ENCODE peak calls at places on chromosomes 13 and 19, in five cellular contexts. One of them, this sample, is unnamed.

GRCh38 chr13:43156916-43157315 is 133.5 kb downstream of the DNAJC15 start:
- DNase-seq in mesendoderm: no peak
- DNase-seq in IMR-90: no peak
- DNase-seq in H1: no peak
- DNase-seq in neuronal stem cell: no peak
- DNase-seq in this sample: no peak

GRCh38 chr19:10761443-10762242 is 43.8 kb downstream of the DNM2 start:
- DNase-seq in mesendoderm: no peak
- DNase-seq in neuronal stem cell: no peak
- DNase-seq in IMR-90: no peak
- DNase-seq in H1: no peak
- DNase-seq in this sample: no peak

GRCh38 chr13:80562423-80562822 is 221.5 kb upstream of the SPRY2 start:
- DNase-seq in H1: no peak
- DNase-seq in IMR-90: no peak
- DNase-seq in neuronal stem cell: no peak
- DNase-seq in mesendoderm: no peak
- DNase-seq in this sample: no peak

GRCh38 chr13:29497137-29497654 is 98.3 kb downstream of the SLC7A1 start:
- DNase-seq in IMR-90: peak
- DNase-seq in mesendoderm: peak
- DNase-seq in neuronal stem cell: no peak
- DNase-seq in H1: no peak
- DNase-seq in this sample: peak

GRCh38 chr19:1122972-1123363 is 19.2 kb downstream of the GPX4 start:
- DNase-seq in mesendoderm: peak
- DNase-seq in H1: no peak
- DNase-seq in neuronal stem cell: peak
- DNase-seq in IMR-90: peak
- DNase-seq in this sample: peak

GRCh38 chr13:81487151-81487550 is 1146.2 kb upstream of the SPRY2 start:
- DNase-seq in H1: peak
- DNase-seq in IMR-90: no peak
- DNase-seq in mesendoderm: peak
- DNase-seq in neuronal stem cell: peak
- DNase-seq in this sample: peak

GRCh38 chr13:77918391-77919261 is at the start of gene EDNRB:
- DNase-seq in IMR-90: peak
- DNase-seq in mesendoderm: peak
- DNase-seq in neuronal stem cell: peak
- DNase-seq in H1: peak
- DNase-seq in this sample: peak

GRCh38 chr19:44615529-44616247 is 2.3 kb downstream of the IGSF23 start:
- DNase-seq in H1: no peak
- DNase-seq in mesendoderm: no peak
- DNase-seq in IMR-90: no peak
- DNase-seq in neuronal stem cell: no peak
- DNase-seq in this sample: no peak

GRCh38 chr19:50327461-50328256 is 1.5 kb downstream of the KCNC3 start:
- DNase-seq in mesendoderm: no peak
- DNase-seq in neuronal stem cell: no peak
- DNase-seq in H1: no peak
- DNase-seq in IMR-90: no peak
- DNase-seq in this sample: no peak

GRCh38 chr19:21566073-21566472 is 60.7 kb downstream of the ZNF429 start:
- DNase-seq in IMR-90: no peak
- DNase-seq in H1: no peak
- DNase-seq in mesendoderm: no peak
- DNase-seq in neuronal stem cell: no peak
- DNase-seq in this sample: no peak

GRCh38 chr19:58511353-58512208 is at the start of gene SLC27A5:
- DNase-seq in IMR-90: no peak
- DNase-seq in neuronal stem cell: no peak
- DNase-seq in mesendoderm: no peak
- DNase-seq in H1: no peak
- DNase-seq in this sample: no peak

GRCh38 chr19:18586311-18586710 is 2.3 kb upstream of the REX1BD start:
- DNase-seq in H1: no peak
- DNase-seq in mesendoderm: no peak
- DNase-seq in IMR-90: no peak
- DNase-seq in neuronal stem cell: no peak
- DNase-seq in this sample: no peak

GRCh38 chr19:49475191-49475932 is 1.3 kb downstream of the FLT3LG start:
- DNase-seq in neuronal stem cell: no peak
- DNase-seq in H1: no peak
- DNase-seq in mesendoderm: no peak
- DNase-seq in IMR-90: no peak
- DNase-seq in this sample: no peak

GRCh38 chr13:20519887-20520286 is 5.8 kb downstream of the CRYL1 start:
- DNase-seq in mesendoderm: no peak
- DNase-seq in neuronal stem cell: no peak
- DNase-seq in H1: no peak
- DNase-seq in IMR-90: no peak
- DNase-seq in this sample: no peak

GRCh38 chr13:34432234-34432633 is 509.8 kb upstream of the NBEA start:
- DNase-seq in mesendoderm: no peak
- DNase-seq in H1: no peak
- DNase-seq in IMR-90: no peak
- DNase-seq in neuronal stem cell: no peak
- DNase-seq in this sample: no peak

GRCh38 chr19:49057636-49058234 is at the start of gene CGB7:
- DNase-seq in IMR-90: peak
- DNase-seq in mesendoderm: peak
- DNase-seq in neuronal stem cell: peak
- DNase-seq in H1: no peak
- DNase-seq in this sample: peak

GRCh38 chr19:18606281-18607221 is at the start of gene CRLF1:
- DNase-seq in mesendoderm: no peak
- DNase-seq in neuronal stem cell: no peak
- DNase-seq in H1: no peak
- DNase-seq in IMR-90: no peak
- DNase-seq in this sample: no peak

GRCh38 chr13:49620170-49620621 is 8.1 kb upstream of the ARL11 start:
- DNase-seq in H1: no peak
- DNase-seq in IMR-90: no peak
- DNase-seq in mesendoderm: no peak
- DNase-seq in neuronal stem cell: no peak
- DNase-seq in this sample: no peak

GRCh38 chr13:55199132-55199531 is 1941.6 kb upstream of the PRR20A start:
- DNase-seq in mesendoderm: peak
- DNase-seq in IMR-90: no peak
- DNase-seq in neuronal stem cell: no peak
- DNase-seq in H1: no peak
- DNase-seq in this sample: no peak

GRCh38 chr13:42363941-42364612 is 92.1 kb downstream of the AKAP11 start:
- DNase-seq in H1: no peak
- DNase-seq in mesendoderm: peak
- DNase-seq in neuronal stem cell: no peak
- DNase-seq in IMR-90: peak
- DNase-seq in this sample: peak

GRCh38 chr19:17560205-17560595 is 4.8 kb downstream of the COLGALT1 start:
- DNase-seq in H1: no peak
- DNase-seq in mesendoderm: no peak
- DNase-seq in neuronal stem cell: no peak
- DNase-seq in IMR-90: peak
- DNase-seq in this sample: peak

DNA sequence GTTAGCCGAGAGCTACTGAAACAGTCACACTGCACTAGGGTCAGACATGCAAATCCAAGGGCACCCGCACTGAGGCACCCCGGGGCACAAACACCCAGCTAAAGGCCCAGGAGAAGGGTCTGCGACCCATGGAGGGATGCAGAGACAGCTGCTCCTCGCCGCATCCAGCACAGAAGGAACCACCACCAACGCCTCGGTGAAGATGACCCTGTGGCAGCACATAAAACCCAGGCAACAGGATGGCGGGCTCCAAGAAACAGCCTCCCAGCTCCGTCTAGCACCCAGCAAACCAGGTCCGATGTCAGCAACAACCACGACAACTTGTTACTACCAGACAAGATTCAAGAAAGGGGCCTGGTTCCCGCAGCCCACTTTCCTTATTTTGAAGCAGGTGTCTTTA is 82.1 kb downstream of the STK24 start:
- DNase-seq in H1: no peak
- DNase-seq in IMR-90: no peak
- DNase-seq in neuronal stem cell: no peak
- DNase-seq in mesendoderm: no peak
- DNase-seq in this sample: no peak
- H3K18ac ChIP-seq in H1: no peak
- H3K18ac ChIP-seq in IMR-90: no peak
- H3K18ac ChIP-seq in neuronal stem cell: no peak
- H3K18ac ChIP-seq in mesendoderm: no peak
- H3K18ac ChIP-seq in this sample: peak

GRCh38 chr19:40461669-40462221 is 3.8 kb downstream of the BLVRB start:
- DNase-seq in mesendoderm: no peak
- DNase-seq in H1: no peak
- DNase-seq in IMR-90: no peak
- DNase-seq in neuronal stem cell: no peak
- DNase-seq in this sample: no peak
- H3K27ac ChIP-seq in mesendoderm: no peak
- H3K27ac ChIP-seq in H1: no peak
- H3K27ac ChIP-seq in IMR-90: no peak
- H3K27ac ChIP-seq in neuronal stem cell: no peak
- H3K27ac ChIP-seq in this sample: no peak

GRCh38 chr19:20079487-20079886 is 1.7 kb downstream of the ZNF90 start:
- DNase-seq in H1: no peak
- DNase-seq in neuronal stem cell: no peak
- DNase-seq in IMR-90: no peak
- DNase-seq in mesendoderm: no peak
- DNase-seq in this sample: peak
- H3K18ac ChIP-seq in H1: no peak
- H3K18ac ChIP-seq in neuronal stem cell: no peak
- H3K18ac ChIP-seq in IMR-90: no peak
- H3K18ac ChIP-seq in mesendoderm: no peak
- H3K18ac ChIP-seq in this sample: no peak

DNA sequence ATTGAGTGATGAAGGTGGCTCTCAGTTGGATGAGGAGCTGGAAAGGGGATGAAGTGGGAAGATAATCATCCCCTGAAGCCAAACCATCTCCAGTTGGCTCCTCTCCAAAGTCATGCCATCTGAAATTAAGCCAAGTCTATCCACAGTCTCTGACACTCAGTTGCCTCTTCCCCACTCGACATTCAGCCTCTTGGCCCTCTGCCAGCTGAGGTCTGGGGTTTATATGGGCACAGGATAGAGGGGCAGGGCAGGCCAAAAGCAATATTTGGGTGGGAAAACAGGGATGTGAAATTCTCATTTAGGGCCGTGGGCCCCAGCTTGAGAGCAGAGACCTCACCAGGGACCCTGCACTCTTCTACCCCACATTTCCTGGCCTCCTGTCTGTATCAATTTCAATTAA is 85.9 kb downstream of the SLITRK1 start:
- DNase-seq in IMR-90: no peak
- DNase-seq in H1: no peak
- DNase-seq in neuronal stem cell: no peak
- DNase-seq in mesendoderm: no peak
- DNase-seq in this sample: no peak
- H3K27ac ChIP-seq in IMR-90: no peak
- H3K27ac ChIP-seq in H1: no peak
- H3K27ac ChIP-seq in neuronal stem cell: no peak
- H3K27ac ChIP-seq in mesendoderm: no peak
- H3K27ac ChIP-seq in this sample: no peak

DNA sequence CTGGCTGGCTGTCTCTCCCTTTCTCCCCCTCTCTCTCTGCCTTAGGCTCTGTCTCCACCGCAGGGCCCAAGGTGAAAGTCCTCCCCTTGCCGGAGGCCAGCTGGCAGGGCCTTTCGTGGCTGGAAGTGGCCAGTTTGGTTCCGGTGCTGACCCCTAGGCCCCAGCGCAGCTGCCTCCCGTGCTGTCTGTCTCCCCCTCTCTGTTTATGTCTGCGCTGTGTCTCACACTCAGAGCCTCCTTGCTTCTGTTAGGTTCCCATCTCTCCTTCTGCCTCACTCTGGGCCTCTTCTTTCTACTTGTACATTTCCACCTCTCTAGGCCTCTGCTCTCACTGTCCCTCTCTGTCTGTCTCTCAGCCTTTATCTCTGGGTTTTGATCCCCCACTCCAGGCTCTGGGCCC is 13.1 kb downstream of the CCDC97 start:
- DNase-seq in mesendoderm: no peak
- DNase-seq in IMR-90: peak
- DNase-seq in neuronal stem cell: no peak
- DNase-seq in H1: no peak
- DNase-seq in this sample: peak
- H3K18ac ChIP-seq in mesendoderm: peak
- H3K18ac ChIP-seq in IMR-90: peak
- H3K18ac ChIP-seq in neuronal stem cell: no peak
- H3K18ac ChIP-seq in H1: peak
- H3K18ac ChIP-seq in this sample: peak

GRCh38 chr13:37811441-37811840 is 58.1 kb downstream of the TRPC4 start:
- DNase-seq in mesendoderm: no peak
- DNase-seq in H1: no peak
- DNase-seq in IMR-90: peak
- DNase-seq in neuronal stem cell: no peak
- DNase-seq in this sample: peak

GRCh38 chr13:37816276-37816675 is 53.3 kb downstream of the TRPC4 start:
- DNase-seq in IMR-90: no peak
- DNase-seq in H1: no peak
- DNase-seq in neuronal stem cell: no peak
- DNase-seq in mesendoderm: no peak
- DNase-seq in this sample: no peak
- H3K27ac ChIP-seq in IMR-90: no peak
- H3K27ac ChIP-seq in H1: no peak
- H3K27ac ChIP-seq in neuronal stem cell: no peak
- H3K27ac ChIP-seq in mesendoderm: no peak
- H3K27ac ChIP-seq in this sample: no peak

GRCh38 chr19:35874392-35874930 is 6.1 kb downstream of the APLP1 start:
- DNase-seq in IMR-90: no peak
- DNase-seq in mesendoderm: no peak
- DNase-seq in neuronal stem cell: no peak
- DNase-seq in H1: no peak
- DNase-seq in this sample: no peak

GRCh38 chr19:35869327-35870123 is 1.2 kb downstream of the APLP1 start:
- DNase-seq in H1: peak
- DNase-seq in IMR-90: peak
- DNase-seq in mesendoderm: peak
- DNase-seq in neuronal stem cell: peak
- DNase-seq in this sample: peak

GRCh38 chr19:35870798-35871197 is 2.4 kb downstream of the APLP1 start:
- DNase-seq in mesendoderm: no peak
- DNase-seq in H1: no peak
- DNase-seq in IMR-90: no peak
- DNase-seq in neuronal stem cell: no peak
- DNase-seq in this sample: no peak

GRCh38 chr19:35871611-35872010 is 3.2 kb downstream of the APLP1 start:
- DNase-seq in neuronal stem cell: no peak
- DNase-seq in H1: no peak
- DNase-seq in IMR-90: no peak
- DNase-seq in mesendoderm: no peak
- DNase-seq in this sample: no peak

DNA sequence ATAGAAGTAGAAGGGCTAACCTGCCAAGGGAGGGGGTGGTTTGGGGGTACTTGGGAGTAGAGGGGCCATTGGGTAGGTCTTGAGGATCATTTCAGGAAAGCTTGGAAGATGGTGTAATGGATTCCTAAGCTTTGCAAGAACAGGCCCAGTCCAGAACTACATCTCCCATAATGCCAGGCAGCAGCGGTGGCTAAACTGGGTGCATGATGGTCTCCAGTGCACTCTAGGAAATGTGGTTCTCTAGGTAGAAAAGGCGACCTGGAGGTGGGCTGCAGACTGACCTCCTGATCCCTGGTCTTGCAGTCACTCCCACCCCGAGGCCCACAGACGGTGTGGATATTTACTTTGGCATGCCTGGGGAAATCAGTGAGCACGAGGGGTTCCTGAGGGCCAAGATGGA is 3.8 kb downstream of the APLP1 start:
- DNase-seq in H1: no peak
- DNase-seq in IMR-90: no peak
- DNase-seq in neuronal stem cell: no peak
- DNase-seq in mesendoderm: peak
- DNase-seq in this sample: no peak
- H3K18ac ChIP-seq in H1: no peak
- H3K18ac ChIP-seq in IMR-90: no peak
- H3K18ac ChIP-seq in neuronal stem cell: no peak
- H3K18ac ChIP-seq in mesendoderm: no peak
- H3K18ac ChIP-seq in this sample: no peak

This sample was measured in mesenchymal stem cell.